ENCODE peak calls at places on chromosomes 13 and 19, in four cellular contexts. One of them, this sample, is unnamed.

GRCh38 chr13:24232474-24232873 is 72.0 kb downstream of the SPATA13 start:
- DNase-seq in GM20000: no peak
- DNase-seq in CD8-positive, alpha-beta T cell: no peak
- DNase-seq in progenitor cell of endocrine pancreas: no peak
- DNase-seq in this sample: no peak

GRCh38 chr19:57527136-57527881 is at the start of gene ZNF549:
- DNase-seq in CD8-positive, alpha-beta T cell: peak
- DNase-seq in GM20000: peak
- DNase-seq in progenitor cell of endocrine pancreas: peak
- DNase-seq in this sample: peak

GRCh38 chr13:20160346-20161274 is at the start of gene GJA3:
- DNase-seq in GM20000: peak
- DNase-seq in progenitor cell of endocrine pancreas: no peak
- DNase-seq in CD8-positive, alpha-beta T cell: peak
- DNase-seq in this sample: peak

GRCh38 chr13:110266431-110266809 is 40.5 kb downstream of the COL4A1 start:
- DNase-seq in CD8-positive, alpha-beta T cell: no peak
- DNase-seq in progenitor cell of endocrine pancreas: no peak
- DNase-seq in GM20000: no peak
- DNase-seq in this sample: no peak

GRCh38 chr19:46254776-46255175 is 25.2 kb downstream of the IGFL1 start:
- DNase-seq in CD8-positive, alpha-beta T cell: no peak
- DNase-seq in progenitor cell of endocrine pancreas: no peak
- DNase-seq in GM20000: no peak
- DNase-seq in this sample: no peak

GRCh38 chr13:86174632-86175031 is 375.4 kb upstream of the SLITRK6 start:
- DNase-seq in CD8-positive, alpha-beta T cell: no peak
- DNase-seq in GM20000: no peak
- DNase-seq in progenitor cell of endocrine pancreas: no peak
- DNase-seq in this sample: no peak

GRCh38 chr13:20512042-20512683 is 13.5 kb downstream of the CRYL1 start:
- DNase-seq in progenitor cell of endocrine pancreas: no peak
- DNase-seq in GM20000: no peak
- DNase-seq in CD8-positive, alpha-beta T cell: no peak
- DNase-seq in this sample: no peak

GRCh38 chr19:2323707-2324106 is 4.7 kb downstream of the LSM7 start:
- DNase-seq in progenitor cell of endocrine pancreas: no peak
- DNase-seq in CD8-positive, alpha-beta T cell: no peak
- DNase-seq in GM20000: no peak
- DNase-seq in this sample: no peak

GRCh38 chr19:55434356-55434755 is 8.7 kb downstream of the SHISA7 start:
- DNase-seq in GM20000: no peak
- DNase-seq in progenitor cell of endocrine pancreas: no peak
- DNase-seq in CD8-positive, alpha-beta T cell: no peak
- DNase-seq in this sample: no peak

GRCh38 chr19:3135961-3136683 is at the start of gene GNA15:
- DNase-seq in CD8-positive, alpha-beta T cell: peak
- DNase-seq in progenitor cell of endocrine pancreas: no peak
- DNase-seq in GM20000: peak
- DNase-seq in this sample: peak

GRCh38 chr13:61410669-61411297 is 4.9 kb downstream of the PCDH20 start:
- DNase-seq in CD8-positive, alpha-beta T cell: no peak
- DNase-seq in GM20000: peak
- DNase-seq in progenitor cell of endocrine pancreas: no peak
- DNase-seq in this sample: no peak

GRCh38 chr13:44792096-44792495 is 197.2 kb downstream of the NUFIP1 start:
- DNase-seq in GM20000: no peak
- DNase-seq in progenitor cell of endocrine pancreas: no peak
- DNase-seq in CD8-positive, alpha-beta T cell: no peak
- DNase-seq in this sample: no peak

GRCh38 chr13:41568990-41569387 is 111.6 kb downstream of the RGCC start:
- DNase-seq in CD8-positive, alpha-beta T cell: no peak
- DNase-seq in GM20000: no peak
- DNase-seq in progenitor cell of endocrine pancreas: no peak
- DNase-seq in this sample: no peak

GRCh38 chr13:110126391-110126961 is 180.5 kb downstream of the COL4A1 start:
- DNase-seq in progenitor cell of endocrine pancreas: no peak
- DNase-seq in GM20000: no peak
- DNase-seq in CD8-positive, alpha-beta T cell: no peak
- DNase-seq in this sample: no peak

GRCh38 chr19:49142866-49143335 is 12.3 kb downstream of the HRC start:
- DNase-seq in GM20000: peak
- DNase-seq in progenitor cell of endocrine pancreas: peak
- DNase-seq in CD8-positive, alpha-beta T cell: peak
- DNase-seq in this sample: peak

GRCh38 chr13:49220035-49220855 is at the start of gene MLNR:
- DNase-seq in progenitor cell of endocrine pancreas: peak
- DNase-seq in CD8-positive, alpha-beta T cell: peak
- DNase-seq in GM20000: peak
- DNase-seq in this sample: peak

GRCh38 chr13:98869408-98870090 is 108.3 kb downstream of the DOCK9 start:
- DNase-seq in CD8-positive, alpha-beta T cell: no peak
- DNase-seq in progenitor cell of endocrine pancreas: no peak
- DNase-seq in GM20000: peak
- DNase-seq in this sample: peak
- TF ChIP-seq CTCF in CD8-positive, alpha-beta T cell: no peak
- TF ChIP-seq CTCF in progenitor cell of endocrine pancreas: peak
- TF ChIP-seq CTCF in GM20000: peak
- TF ChIP-seq CTCF in this sample: no peak

DNA sequence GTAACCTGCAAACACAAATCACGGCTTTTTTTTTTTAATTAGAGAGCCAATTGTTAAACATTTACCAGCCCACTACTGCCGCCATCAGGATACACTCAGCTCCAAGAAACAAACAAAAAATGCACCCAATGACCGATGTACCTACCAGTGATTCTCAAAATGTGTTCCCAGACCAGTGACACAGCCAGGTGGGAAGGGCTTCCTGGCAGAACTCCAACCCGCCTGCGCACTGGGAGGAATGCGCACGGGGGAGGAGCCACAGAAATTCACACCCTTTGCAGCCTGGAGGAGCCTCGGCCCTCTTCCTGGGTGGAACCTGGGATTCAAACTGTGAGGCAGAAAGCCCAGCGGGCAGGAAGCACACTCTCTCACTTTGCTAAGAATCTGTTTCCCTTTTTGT is 255.9 kb downstream of the TBC1D4 start:
- DNase-seq in CD8-positive, alpha-beta T cell: no peak
- DNase-seq in GM20000: no peak
- DNase-seq in progenitor cell of endocrine pancreas: no peak
- DNase-seq in this sample: no peak
- TF ChIP-seq CTCF in CD8-positive, alpha-beta T cell: no peak
- TF ChIP-seq CTCF in GM20000: no peak
- TF ChIP-seq CTCF in progenitor cell of endocrine pancreas: no peak
- TF ChIP-seq CTCF in this sample: no peak

DNA sequence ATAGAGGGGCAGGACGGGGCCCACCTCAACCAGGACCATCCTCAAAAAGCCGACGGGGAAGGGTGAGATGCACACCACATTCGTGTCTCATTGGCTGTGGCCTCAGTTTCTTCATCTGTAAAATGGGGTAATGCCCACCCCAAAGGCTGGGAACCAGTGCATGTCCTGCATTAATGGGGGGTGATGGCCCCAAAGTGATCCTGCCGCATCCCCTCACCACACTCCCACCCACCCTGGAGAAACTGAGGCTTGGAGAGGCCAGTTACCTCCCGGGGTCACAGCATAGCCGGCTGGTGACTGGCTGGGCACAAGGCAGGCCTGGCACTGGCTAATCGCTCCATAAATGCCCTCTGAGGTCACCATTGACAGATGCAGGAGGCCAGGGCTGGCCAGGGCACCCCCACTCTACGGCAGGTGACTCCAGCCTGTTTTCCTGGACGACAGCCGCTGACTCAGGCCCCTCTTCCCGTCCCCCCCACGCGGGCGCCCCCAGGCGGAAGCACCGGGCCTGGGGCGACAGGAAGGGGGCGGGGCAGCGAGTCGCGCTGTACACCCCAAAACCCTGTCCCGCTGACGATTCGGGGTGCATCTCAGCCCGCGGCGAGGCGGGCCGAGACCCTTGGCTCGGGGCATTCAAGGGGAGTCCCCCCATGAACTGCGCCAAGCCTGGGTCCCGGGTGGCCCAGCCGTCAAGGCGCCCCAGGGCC is 483 bp upstream of the MIDN start:
- DNase-seq in GM20000: no peak
- DNase-seq in progenitor cell of endocrine pancreas: no peak
- DNase-seq in CD8-positive, alpha-beta T cell: peak
- DNase-seq in this sample: no peak
- TF ChIP-seq CTCF in GM20000: peak
- TF ChIP-seq CTCF in progenitor cell of endocrine pancreas: peak
- TF ChIP-seq CTCF in CD8-positive, alpha-beta T cell: no peak
- TF ChIP-seq CTCF in this sample: peak

GRCh38 chr19:5625641-5626040 is 2.8 kb downstream of the SAFB start:
- DNase-seq in GM20000: no peak
- DNase-seq in progenitor cell of endocrine pancreas: no peak
- DNase-seq in CD8-positive, alpha-beta T cell: no peak
- DNase-seq in this sample: no peak

GRCh38 chr19:5622465-5623396 is at the start of the genes SAFB and SAFB2:
- DNase-seq in CD8-positive, alpha-beta T cell: peak
- DNase-seq in progenitor cell of endocrine pancreas: peak
- DNase-seq in GM20000: peak
- DNase-seq in this sample: peak

GRCh38 chr19:5623397-5624153 is 692 bp downstream of the SAFB start:
- DNase-seq in progenitor cell of endocrine pancreas: no peak
- DNase-seq in GM20000: no peak
- DNase-seq in CD8-positive, alpha-beta T cell: peak
- DNase-seq in this sample: no peak

GRCh38 chr19:5624154-5624663 is 1.3 kb downstream of the SAFB start:
- DNase-seq in GM20000: no peak
- DNase-seq in CD8-positive, alpha-beta T cell: peak
- DNase-seq in progenitor cell of endocrine pancreas: no peak
- DNase-seq in this sample: no peak

DNA sequence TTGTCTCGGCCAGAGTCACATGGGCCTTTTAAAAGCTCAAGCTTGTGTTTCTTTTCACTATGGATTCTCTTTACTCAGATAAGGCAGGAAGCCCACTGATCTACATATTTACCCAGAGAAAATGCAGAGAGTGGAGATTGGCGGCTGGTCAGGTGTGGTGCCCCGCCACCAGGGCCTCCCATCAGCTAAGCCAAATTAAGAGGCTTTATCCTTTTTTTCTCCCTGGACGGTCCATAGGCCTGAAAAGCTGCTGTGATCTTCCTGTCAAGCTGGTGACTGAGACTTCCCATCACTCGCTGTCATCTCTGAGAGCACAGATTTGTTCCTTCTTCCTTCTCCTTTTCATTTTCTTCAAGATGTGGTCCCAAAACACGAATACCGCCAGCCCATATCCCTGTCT is 1.9 kb downstream of the SAFB start:
- DNase-seq in progenitor cell of endocrine pancreas: no peak
- DNase-seq in GM20000: no peak
- DNase-seq in CD8-positive, alpha-beta T cell: no peak
- DNase-seq in this sample: no peak
- TF ChIP-seq CTCF in progenitor cell of endocrine pancreas: no peak
- TF ChIP-seq CTCF in GM20000: no peak
- TF ChIP-seq CTCF in CD8-positive, alpha-beta T cell: no peak
- TF ChIP-seq CTCF in this sample: no peak

GRCh38 chr19:18771328-18772242 is 19.5 kb downstream of the COMP start:
- DNase-seq in GM20000: peak
- DNase-seq in progenitor cell of endocrine pancreas: no peak
- DNase-seq in CD8-positive, alpha-beta T cell: no peak
- DNase-seq in this sample: no peak
- TF ChIP-seq CTCF in GM20000: no peak
- TF ChIP-seq CTCF in progenitor cell of endocrine pancreas: peak
- TF ChIP-seq CTCF in CD8-positive, alpha-beta T cell: no peak
- TF ChIP-seq CTCF in this sample: peak